ENCODE peak calls at places on chromosomes 4 and X, in nine cellular contexts. V is uterus, G is SK-N-SH, C is thoracic aorta, M is IMR-90, N is transverse colon, Z is RWPE2, R is upper lobe of right lung, Q is AG04450. K is an unnamed sample.

GRCh38 chr4:98148856-98149255 is 5.6 kb upstream of the STPG2 start:
- DNase-seq in R (no peak), V (no peak), N (no peak), G (no peak), M (no peak), Q (no peak), Z (no peak), C (no peak), K (no peak)

GRCh38 chr4:175054980-175055379 is 136.8 kb downstream of the ADAM29 start:
- DNase-seq in M (no peak), C (no peak), Q (no peak), G (no peak), V (no peak), R (no peak), Z (no peak), N (no peak), K (no peak)

GRCh38 chr4:113106076-113106475 is 56.6 kb downstream of the ANK2 start:
- DNase-seq in R (no peak), Z (no peak), M (peak), C (no peak), Q (peak), N (no peak), V (no peak), G (peak), K (no peak)

GRCh38 chrX:110964761-110965160 is 131.2 kb upstream of the PAK3 start:
- DNase-seq in C (no peak), Z (no peak), V (no peak), N (no peak), R (no peak), M (no peak), Q (no peak), G (no peak), K (peak)

GRCh38 chr4:5888706-5889696 is 3.9 kb downstream of the CRMP1 start:
- DNase-seq in C (no peak), G (no peak), N (no peak), M (no peak), V (no peak), R (no peak), Z (no peak), Q (no peak), K (no peak)

GRCh38 chr4:7863911-7864681 is 75.6 kb downstream of the AFAP1 start:
- DNase-seq in Q (no peak), G (no peak), C (no peak), M (peak), Z (no peak), R (no peak), V (no peak), N (no peak), K (no peak)

GRCh38 chr4:4673070-4673469 is 131.2 kb upstream of the STX18 start:
- DNase-seq in R (no peak), V (peak), N (peak), M (no peak), Z (peak), Q (no peak), G (peak), C (no peak), K (no peak)

GRCh38 chr4:180057198-180057821 is 2185.9 kb upstream of the TENM3 start:
- DNase-seq in N (no peak), G (peak), R (no peak), Q (no peak), V (no peak), C (no peak), Z (no peak), M (no peak), K (no peak)

GRCh38 chrX:116246261-116246660 is 75.7 kb downstream of the AGTR2 start:
- DNase-seq in C (no peak), Z (no peak), N (no peak), M (no peak), V (no peak), R (no peak), Q (no peak), G (no peak), K (no peak)

GRCh38 chrX:72306851-72307645 is 1.3 kb upstream of the CITED1 start:
- DNase-seq in R (peak), V (peak), Z (no peak), C (peak), N (peak), G (peak), Q (peak), M (peak), K (peak)

GRCh38 chrX:79270401-79270800 is 96.7 kb downstream of the ITM2A start:
- DNase-seq in Q (no peak), N (peak), V (peak), Z (no peak), C (no peak), M (no peak), R (no peak), G (no peak), K (no peak)

GRCh38 chr4:30056016-30056415 is 664.2 kb upstream of the PCDH7 start:
- DNase-seq in V (no peak), Z (no peak), R (no peak), M (no peak), N (no peak), G (no peak), Q (no peak), C (no peak), K (no peak)

GRCh38 chrX:2561461-2561860 is 60.7 kb upstream of the DHRSX start:
- DNase-seq in V (no peak), Z (no peak), C (no peak), Q (no peak), M (no peak), N (no peak), R (no peak), G (no peak), K (no peak)

GRCh38 chr4:110622841-110623709 is at the start of gene PITX2:
- DNase-seq in V (peak), G (peak), R (peak), Z (peak), Q (peak), M (peak), C (no peak), N (peak), K (no peak)

GRCh38 chr4:102599887-102600286 is 98.7 kb downstream of the NFKB1 start:
- DNase-seq in C (no peak), G (no peak), Q (no peak), Z (no peak), M (no peak), V (no peak), N (no peak), R (no peak), K (no peak)

GRCh38 chrX:16797841-16798240 is 11.6 kb downstream of the TXLNG start:
- DNase-seq in N (no peak), R (no peak), M (no peak), V (no peak), C (no peak), G (no peak), Q (no peak), Z (no peak), K (no peak)

GRCh38 chr4:88027611-88028608 is 20.5 kb downstream of the PKD2 start:
- DNase-seq in G (no peak), Q (peak), V (no peak), C (no peak), R (no peak), N (no peak), M (peak), Z (no peak), K (no peak)

GRCh38 chr4:111282035-111282434 is 659.2 kb upstream of the PITX2 start:
- DNase-seq in M (no peak), N (no peak), G (no peak), R (no peak), Q (no peak), C (no peak), Z (no peak), V (no peak), K (no peak)

GRCh38 chr4:155143512-155143911 is 64.9 kb upstream of the NPY2R start:
- DNase-seq in N (no peak), G (no peak), C (no peak), M (no peak), Q (no peak), V (no peak), R (no peak), Z (no peak), K (no peak)

GRCh38 chr4:170428929-170429328 is 339.2 kb upstream of the AADAT start:
- DNase-seq in Q (no peak), G (no peak), C (no peak), M (no peak), V (no peak), R (no peak), N (no peak), Z (no peak), K (no peak)

GRCh38 chr4:35885081-35885480 is 359.2 kb downstream of the ARAP2 start:
- DNase-seq in Q (no peak), C (no peak), V (no peak), Z (no peak), N (no peak), R (no peak), M (no peak), G (no peak), K (no peak)

DNA sequence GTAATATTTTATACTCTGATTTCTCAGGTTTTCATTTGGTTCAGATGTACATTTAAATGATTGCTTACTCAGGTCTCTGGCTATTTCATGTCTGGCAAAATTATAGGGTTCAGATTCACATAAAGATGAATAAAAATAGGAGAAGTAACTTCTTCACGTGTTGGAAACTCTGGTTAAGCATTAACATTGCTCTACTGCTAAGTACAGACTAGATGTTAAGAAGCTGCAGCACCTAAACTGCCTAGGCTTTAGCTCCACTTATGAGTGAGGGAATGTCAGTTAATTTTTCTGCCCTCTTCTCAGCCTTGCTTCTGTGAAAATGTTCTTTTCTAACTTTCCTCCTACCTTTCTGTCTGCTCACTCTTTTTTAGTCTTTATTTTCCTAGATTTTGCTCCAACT is 361.2 kb downstream of the ARAP2 start:
- DNase-seq in M (no peak), N (no peak), R (no peak), Z (no peak), C (no peak), G (no peak), Q (no peak), V (no peak), K (no peak)
- H3K27ac ChIP-seq in M (no peak), N (no peak), R (no peak), Z (no peak), C (no peak), G (no peak), Q (no peak), V (no peak), K (no peak)

GRCh38 chr4:1193206-1194027 is 21.0 kb upstream of the SPON2 start:
- DNase-seq in N (no peak), G (peak), Z (peak), Q (no peak), C (no peak), V (peak), M (no peak), R (peak), K (no peak)
- H3K27ac ChIP-seq in N (peak), G (peak), Z (no peak), Q (peak), C (peak), V (peak), M (peak), R (peak), K (no peak)

DNA sequence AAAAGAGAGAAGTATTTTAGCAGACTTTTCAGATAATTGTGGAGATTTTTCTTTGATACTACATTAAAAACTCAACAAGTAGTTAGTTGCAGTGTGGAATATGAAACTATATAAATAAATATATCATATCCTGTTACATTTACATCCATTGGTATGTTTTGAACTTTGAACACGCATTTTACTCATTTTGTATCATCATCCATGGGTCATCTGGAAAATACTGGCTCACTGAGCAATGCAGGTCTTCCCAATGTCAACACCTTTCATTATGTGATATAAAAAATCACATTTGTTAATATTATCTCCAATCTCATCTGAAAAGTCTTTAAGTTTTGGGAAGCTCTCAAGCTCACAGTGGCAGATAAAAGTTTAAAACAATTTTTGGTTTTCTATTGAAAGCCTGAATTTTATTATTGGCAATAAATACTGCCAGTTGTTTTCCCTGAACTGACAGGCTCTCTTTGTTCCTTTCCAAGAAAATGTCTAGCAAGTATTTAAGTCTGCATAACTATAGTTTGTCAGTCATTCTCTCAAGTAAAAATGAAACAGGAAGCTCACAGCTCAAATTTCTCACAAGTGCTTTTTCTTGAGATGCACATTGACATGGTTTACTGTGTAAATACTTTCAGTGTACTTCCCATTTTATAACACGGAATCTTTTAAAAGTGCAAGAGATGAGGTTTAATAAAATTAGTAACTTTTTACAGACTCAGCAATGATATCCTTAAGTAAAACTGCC is 183.5 kb upstream of the GPC4 start:
- DNase-seq in M (no peak), Q (no peak), Z (no peak), V (no peak), C (no peak), N (no peak), R (no peak), G (no peak), K (no peak)
- H3K27ac ChIP-seq in M (no peak), Q (no peak), Z (no peak), V (no peak), C (no peak), N (no peak), R (no peak), G (no peak), K (no peak)

DNA sequence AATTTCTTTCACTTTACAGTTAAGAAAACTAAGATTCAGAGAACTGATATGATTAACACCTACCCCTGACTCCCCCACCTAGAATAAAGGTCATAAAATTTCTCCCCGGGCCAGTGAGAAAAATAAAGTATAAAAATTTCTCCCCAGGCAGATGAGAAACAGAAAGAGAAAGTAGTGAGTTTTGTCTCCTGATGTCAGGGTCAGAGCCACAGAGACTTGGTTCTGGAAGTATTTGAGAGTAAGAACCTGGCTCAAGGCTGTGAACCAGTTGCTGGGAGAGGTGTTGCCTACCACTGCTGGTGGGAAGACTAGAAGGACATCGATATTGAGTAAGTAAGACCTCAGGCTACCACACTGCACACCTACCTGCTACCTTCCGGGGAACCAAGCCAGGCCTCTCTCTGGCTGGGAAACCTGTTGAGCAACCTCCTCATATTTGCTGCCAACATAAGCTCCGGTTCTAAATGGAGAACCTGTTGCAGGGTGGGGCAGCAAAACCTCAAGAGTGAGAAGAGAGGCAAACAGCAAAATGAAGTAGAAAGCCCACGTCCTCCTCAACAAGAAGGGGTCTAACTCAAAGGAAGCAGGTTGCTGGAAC is 104.2 kb upstream of the PUDP start:
- DNase-seq in M (no peak), Q (no peak), N (peak), V (no peak), R (peak), C (no peak), G (no peak), Z (no peak), K (no peak)
- H3K27ac ChIP-seq in M (no peak), Q (no peak), N (no peak), V (no peak), R (no peak), C (no peak), G (no peak), Z (no peak), K (no peak)

GRCh38 chrX:21963736-21964135 is 23.2 kb downstream of the SMS start:
- DNase-seq in N (no peak), R (no peak), M (peak), G (no peak), C (no peak), Z (no peak), V (no peak), Q (no peak), K (no peak)
- H3K27ac ChIP-seq in N (peak), R (peak), M (peak), G (no peak), C (peak), Z (no peak), V (peak), Q (peak), K (peak)

GRCh38 chrX:135213200-135213844 is 38.5 kb upstream of the ETDA start:
- DNase-seq in G (no peak), V (no peak), Z (no peak), Q (no peak), C (no peak), M (no peak), R (no peak), N (no peak), K (no peak)
- H3K27ac ChIP-seq in G (no peak), V (no peak), Z (no peak), Q (no peak), C (no peak), M (no peak), R (no peak), N (no peak), K (no peak)

GRCh38 chr4:156591679-156592078 is 379.9 kb downstream of the PDGFC start:
- DNase-seq in G (no peak), R (no peak), Z (no peak), N (no peak), M (no peak), C (no peak), Q (no peak), V (no peak), K (no peak)

GRCh38 chr4:156596026-156596425 is 375.6 kb downstream of the PDGFC start:
- DNase-seq in N (no peak), V (no peak), Q (no peak), C (no peak), R (no peak), Z (no peak), G (no peak), M (peak), K (no peak)

GRCh38 chr4:156593464-156593863 is 378.1 kb downstream of the PDGFC start:
- DNase-seq in G (no peak), M (peak), N (no peak), R (no peak), Z (no peak), V (no peak), C (no peak), Q (no peak), K (no peak)

GRCh38 chr4:156595041-156595440 is 376.6 kb downstream of the PDGFC start:
- DNase-seq in Q (no peak), N (no peak), V (no peak), Z (no peak), M (peak), G (no peak), C (no peak), R (no peak), K (no peak)

GRCh38 chr4:156594619-156595018 is 377.0 kb downstream of the PDGFC start:
- DNase-seq in N (peak), Q (no peak), Z (no peak), C (no peak), V (peak), G (no peak), M (no peak), R (no peak), K (no peak)
- H3K27ac ChIP-seq in N (no peak), Q (no peak), Z (no peak), C (no peak), V (peak), G (no peak), M (no peak), R (no peak), K (no peak)

DNA sequence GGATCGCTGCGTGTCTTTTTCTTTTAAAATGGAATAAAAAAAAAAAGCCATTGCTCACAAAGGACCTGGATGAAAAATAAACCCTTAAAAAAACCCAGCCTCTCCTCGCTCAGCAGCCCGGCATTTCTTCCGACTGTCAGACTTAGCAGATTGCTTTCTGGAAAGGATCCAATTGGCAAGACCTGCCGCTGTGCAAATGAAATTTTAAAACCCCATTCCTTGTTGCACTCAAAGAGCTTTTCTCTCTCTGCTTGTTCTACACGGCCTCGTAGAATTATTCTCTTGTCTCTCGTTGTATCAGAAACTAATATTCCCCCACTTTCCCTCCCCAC is 578.6 kb downstream of the BCOR start:
- DNase-seq in C (no peak), V (peak), Z (no peak), G (peak), Q (no peak), N (no peak), M (no peak), R (no peak), K (no peak)
- H3K27ac ChIP-seq in C (peak), V (no peak), Z (no peak), G (no peak), Q (no peak), N (peak), M (no peak), R (no peak), K (no peak)